ENCODE peak calls at places on chromosomes 5 and 9, in six cellular contexts. D, K, R, F, U and Y are unnamed samples.

GRCh38 chr5:136802382-136802781 is 437.0 kb upstream of the TRPC7 start:
- DNase-seq in F (no peak), K (peak), U (no peak), R (no peak), D (no peak), Y (no peak)

GRCh38 chr5:109903061-109903460 is 213.3 kb downstream of the MAN2A1 start:
- DNase-seq in F (no peak), R (no peak), D (no peak), K (no peak), U (no peak), Y (no peak)

GRCh38 chr5:132203464-132203818 is 24.2 kb downstream of the P4HA2 start:
- DNase-seq in F (no peak), U (no peak), R (no peak), K (no peak), D (no peak), Y (no peak)

GRCh38 chr5:158174918-158175663 is 316.1 kb upstream of the CLINT1 start:
- DNase-seq in F (peak), K (peak), D (peak), U (peak), R (peak), Y (peak)

GRCh38 chr5:11851402-11851801 is 52.8 kb downstream of the CTNND2 start:
- DNase-seq in R (no peak), U (no peak), D (no peak), K (no peak), F (no peak), Y (no peak)

GRCh38 chr9:21684831-21685362 is 117.5 kb upstream of the MTAP start:
- DNase-seq in F (no peak), D (peak), K (no peak), U (no peak), R (no peak), Y (no peak)

GRCh38 chr5:150574818-150575537 is 65.5 kb upstream of the SYNPO start:
- DNase-seq in R (no peak), F (no peak), U (no peak), D (no peak), K (no peak), Y (no peak)

GRCh38 chr9:137674307-137675305 is 55.8 kb downstream of the EHMT1 start:
- DNase-seq in K (peak), F (no peak), D (no peak), U (no peak), R (no peak), Y (no peak)

GRCh38 chr5:102130386-102130785 is 165.7 kb downstream of the SLCO4C1 start:
- DNase-seq in R (no peak), D (no peak), F (no peak), K (no peak), U (no peak), Y (no peak)

GRCh38 chr9:128001411-128002298 is 20.9 kb upstream of the EEIG1 start:
- DNase-seq in K (peak), F (no peak), U (peak), D (no peak), R (peak), Y (peak)

GRCh38 chr9:91992636-91993035 is 42.6 kb upstream of the ROR2 start:
- DNase-seq in D (no peak), F (no peak), U (peak), R (no peak), K (no peak), Y (peak)

GRCh38 chr5:141412853-141413539 is at the start of gene PCDHGA10:
- DNase-seq in R (peak), K (peak), U (peak), D (peak), F (peak), Y (no peak)

GRCh38 chr5:177256296-177256695 is 47.2 kb downstream of the RAB24 start:
- DNase-seq in F (no peak), K (no peak), U (no peak), R (no peak), D (no peak), Y (no peak)

GRCh38 chr5:169350759-169351240 is 49.9 kb upstream of the SLIT3 start:
- DNase-seq in F (no peak), D (no peak), U (no peak), R (no peak), K (no peak), Y (no peak)

GRCh38 chr9:20349568-20349967 is 272.7 kb downstream of the MLLT3 start:
- DNase-seq in U (no peak), K (no peak), R (no peak), F (no peak), D (no peak), Y (no peak)

GRCh38 chr9:13292782-13293181 is 13.3 kb upstream of the MPDZ start:
- DNase-seq in D (no peak), K (no peak), U (no peak), F (no peak), R (no peak), Y (no peak)

GRCh38 chr5:179345429-179346321 is at the start of gene ADAMTS2:
- DNase-seq in R (peak), U (peak), D (no peak), K (peak), F (no peak), Y (peak)

GRCh38 chr5:150654181-150654580 is 6.9 kb upstream of the MYOZ3 start:
- DNase-seq in R (no peak), D (no peak), U (no peak), K (no peak), F (no peak), Y (no peak)

GRCh38 chr5:9370256-9370655 is 175.6 kb downstream of the SEMA5A start:
- DNase-seq in R (no peak), U (no peak), K (no peak), F (no peak), D (no peak), Y (no peak)

GRCh38 chr5:72194846-72195245 is 87.6 kb downstream of the MAP1B start:
- DNase-seq in F (peak), R (no peak), K (no peak), U (no peak), D (no peak), Y (no peak)
- TF ChIP-seq CREB1 in F (peak), R (no peak), K (no peak), U (no peak), D (no peak), Y (no peak)

GRCh38 chr5:15510816-15511215 is 10.8 kb downstream of the FBXL7 start:
- DNase-seq in R (no peak), K (no peak), U (no peak), D (no peak), F (no peak), Y (no peak)
- TF ChIP-seq CREB1 in R (no peak), K (no peak), U (no peak), D (no peak), F (no peak), Y (no peak)

DNA sequence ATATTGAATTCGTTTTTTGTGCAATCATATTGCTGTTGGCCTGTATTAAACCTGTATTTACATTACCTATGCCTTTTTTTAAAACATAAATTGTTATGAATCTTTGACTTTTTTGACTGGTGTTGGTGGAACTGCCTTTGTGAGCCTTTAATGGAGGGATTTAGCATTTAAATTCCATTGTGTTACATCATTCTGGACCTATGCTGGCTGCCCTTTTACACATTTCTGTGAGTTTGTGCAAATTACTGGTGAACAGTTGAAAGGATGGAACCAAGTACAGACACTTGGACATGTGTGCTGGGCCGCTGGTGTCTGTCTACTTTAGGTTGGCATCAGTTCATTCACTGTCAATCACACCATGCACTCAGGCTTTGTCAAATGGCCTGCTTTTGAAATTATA is 3.4 kb downstream of the SNX18 start:
- DNase-seq in U (no peak), R (no peak), K (no peak), F (no peak), D (no peak), Y (no peak)
- TF ChIP-seq CREB1 in U (no peak), R (no peak), K (no peak), F (no peak), D (no peak), Y (no peak)

GRCh38 chr5:96615223-96615622 is 47.0 kb upstream of the CAST start:
- DNase-seq in R (no peak), K (no peak), F (no peak), U (no peak), D (no peak), Y (no peak)

GRCh38 chr5:96616801-96617200 is 45.4 kb upstream of the CAST start:
- DNase-seq in R (no peak), K (no peak), D (no peak), U (no peak), F (no peak), Y (no peak)

GRCh38 chr5:96610747-96611146 is 51.4 kb upstream of the CAST start:
- DNase-seq in U (no peak), K (no peak), D (no peak), R (no peak), F (no peak), Y (no peak)

GRCh38 chr5:96609369-96609768 is 52.8 kb upstream of the CAST start:
- DNase-seq in F (no peak), R (no peak), D (no peak), K (no peak), U (no peak), Y (no peak)

DNA sequence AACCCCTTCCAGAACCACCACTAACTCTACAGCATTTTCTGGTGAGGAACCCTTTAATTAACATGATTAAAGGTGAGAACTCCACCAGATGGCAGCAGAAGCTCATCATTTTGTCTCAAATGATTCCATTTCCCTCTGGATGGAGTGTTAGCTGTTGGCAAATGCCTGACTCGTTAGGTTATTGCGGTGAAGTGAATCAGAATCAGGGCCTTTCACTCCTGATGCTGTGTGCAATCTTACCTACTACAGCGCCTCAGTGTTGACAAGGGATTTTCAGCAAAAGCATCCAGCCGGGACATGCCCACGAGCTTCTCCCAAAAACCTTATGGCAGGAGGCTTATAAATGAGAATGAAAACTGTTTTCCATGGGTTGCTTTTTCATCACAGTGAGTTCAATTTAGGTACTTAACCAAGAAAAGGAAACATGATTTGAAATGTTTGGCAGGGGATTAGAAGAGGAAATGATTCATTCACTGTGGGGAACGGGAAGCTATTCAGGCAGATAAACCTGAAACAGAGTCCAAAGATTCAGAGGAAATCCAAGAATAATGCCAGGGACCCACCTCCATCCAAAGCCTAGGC is 48.0 kb upstream of the CAST start:
- DNase-seq in U (peak), R (peak), K (peak), D (peak), F (peak), Y (peak)
- TF ChIP-seq CREB1 in U (no peak), R (no peak), K (no peak), D (no peak), F (no peak), Y (no peak)

GRCh38 chr9:105329729-105330082 is 85.3 kb downstream of the SLC44A1 start:
- DNase-seq in R (no peak), D (no peak), K (no peak), F (no peak), U (no peak), Y (no peak)

GRCh38 chr9:105330755-105331154 is 86.3 kb downstream of the SLC44A1 start:
- DNase-seq in U (no peak), F (no peak), R (no peak), D (peak), K (no peak), Y (no peak)

GRCh38 chr9:105328296-105328695 is 83.8 kb downstream of the SLC44A1 start:
- DNase-seq in R (no peak), U (no peak), D (no peak), K (no peak), F (no peak), Y (no peak)

GRCh38 chr9:105330201-105330600 is 85.8 kb downstream of the SLC44A1 start:
- DNase-seq in F (no peak), R (no peak), D (peak), K (no peak), U (no peak), Y (no peak)

GRCh38 chr9:105328872-105329728 is 84.6 kb downstream of the SLC44A1 start:
- DNase-seq in F (no peak), U (no peak), K (no peak), R (no peak), D (no peak), Y (no peak)
- TF ChIP-seq CREB1 in F (no peak), U (no peak), K (no peak), R (no peak), D (no peak), Y (no peak)

DNA sequence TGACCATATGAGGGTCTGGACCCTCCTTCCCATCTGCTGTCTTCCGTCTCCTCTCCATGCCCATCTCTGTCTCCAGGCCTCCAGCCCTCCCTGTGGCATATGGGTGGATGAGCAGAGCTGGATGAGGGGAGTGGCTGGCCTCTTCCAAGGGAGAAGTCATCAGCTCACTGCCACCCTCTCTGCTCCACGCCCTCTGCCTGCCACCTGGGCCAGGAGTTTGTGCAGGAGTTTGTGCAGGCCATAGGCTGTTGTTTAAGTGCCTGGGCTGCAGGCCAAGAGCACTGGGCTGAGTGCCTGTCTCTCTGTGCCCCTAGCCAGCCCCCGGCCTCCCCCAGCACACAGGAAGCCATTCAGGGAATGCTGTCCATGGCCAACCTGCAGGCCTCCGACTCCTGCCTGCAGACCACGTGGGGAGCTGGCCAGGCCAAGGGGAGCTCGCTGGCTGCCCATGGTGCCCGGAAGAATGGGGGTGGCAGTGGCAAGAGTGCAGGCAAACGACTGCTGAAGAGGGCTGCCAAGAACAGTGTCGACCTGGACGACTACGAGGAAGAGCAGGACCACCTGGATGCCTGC is 97.0 kb downstream of the PHF2 start:
- DNase-seq in R (peak), K (no peak), F (no peak), D (no peak), U (no peak), Y (no peak)
- TF ChIP-seq CREB1 in R (no peak), K (no peak), F (no peak), D (no peak), U (no peak), Y (no peak)

GRCh38 chr5:146675700-146676099 is 159.7 kb upstream of the GPR151 start:
- DNase-seq in R (no peak), D (no peak), K (no peak), F (no peak), U (no peak), Y (no peak)
- TF ChIP-seq CREB1 in R (no peak), D (no peak), K (no peak), F (no peak), U (no peak), Y (no peak)

GRCh38 chr5:98365126-98365525 is 408.3 kb upstream of the RGMB start:
- DNase-seq in K (no peak), D (no peak), U (no peak), R (no peak), F (no peak), Y (no peak)
- TF ChIP-seq CREB1 in K (no peak), D (no peak), U (no peak), R (no peak), F (no peak), Y (no peak)

DNA sequence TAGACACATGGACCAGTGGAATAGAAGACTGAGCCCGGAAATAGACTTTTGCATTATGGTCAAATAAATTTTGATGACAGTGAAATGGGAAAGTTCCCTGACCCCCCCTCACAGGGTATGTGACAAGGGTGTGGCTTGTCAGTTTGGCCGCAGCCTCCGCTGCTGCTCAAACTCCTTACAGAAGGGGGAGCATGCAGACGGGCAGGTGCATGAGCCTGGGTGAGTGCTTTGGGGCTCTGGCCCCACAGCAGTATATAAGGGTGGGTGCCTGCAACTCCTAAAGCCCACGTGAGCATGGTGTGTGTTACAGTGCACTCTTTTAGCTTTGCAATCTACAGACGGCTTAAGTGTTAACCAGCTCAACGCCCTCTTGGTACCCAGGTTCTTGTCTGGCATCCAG is 21.9 kb upstream of the CAPSL start:
- DNase-seq in D (no peak), K (no peak), U (no peak), R (no peak), F (no peak), Y (no peak)
- TF ChIP-seq CREB1 in D (no peak), K (no peak), U (no peak), R (no peak), F (no peak), Y (no peak)

GRCh38 chr5:76425940-76426339 is 22.9 kb downstream of the IQGAP2 start:
- DNase-seq in R (no peak), D (no peak), U (no peak), K (no peak), F (no peak), Y (no peak)

GRCh38 chr5:76422175-76422574 is 19.1 kb downstream of the IQGAP2 start:
- DNase-seq in U (no peak), R (no peak), F (no peak), D (no peak), K (no peak), Y (no peak)

GRCh38 chr5:76422742-76423141 is 19.7 kb downstream of the IQGAP2 start:
- DNase-seq in D (no peak), K (no peak), R (no peak), F (no peak), U (no peak), Y (no peak)

GRCh38 chr5:76427481-76428140 is 24.5 kb downstream of the IQGAP2 start:
- DNase-seq in K (peak), U (no peak), D (no peak), R (peak), F (no peak), Y (no peak)

DNA sequence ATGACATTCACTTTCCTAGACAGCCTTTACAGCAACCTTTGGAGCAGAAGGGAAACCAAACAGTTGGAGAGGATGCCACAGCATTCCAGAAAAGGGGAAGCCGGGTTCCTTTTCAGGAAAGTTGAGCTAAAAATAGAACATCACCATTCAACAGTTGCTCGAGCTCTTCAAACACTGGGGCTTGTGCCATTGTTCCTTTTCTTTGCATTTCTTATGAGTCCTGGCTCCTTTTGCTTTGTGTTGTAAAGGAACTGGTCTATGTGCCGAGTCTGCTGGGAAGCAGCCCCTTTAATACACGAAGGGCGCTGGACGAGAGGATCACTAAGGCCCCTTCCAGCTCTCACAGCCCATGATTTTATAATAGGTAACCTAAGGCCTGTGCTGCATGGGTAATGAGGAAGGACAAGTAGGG is 23.3 kb downstream of the IQGAP2 start:
- DNase-seq in R (peak), U (no peak), F (no peak), K (peak), D (no peak), Y (peak)
- TF ChIP-seq CREB1 in R (no peak), U (no peak), F (no peak), K (no peak), D (no peak), Y (no peak)